ENCODE peak calls at places on chromosome 2, in eight cellular contexts. Y is left lung; Q is SW480; R is Right ventricle myocardium superior; Z is stimulated activated CD4-positive, alpha-beta T cell treated with anti-CD3 and anti-CD28 coated beads, Interleukin-1b, Interleukin-23, amount 100 ng/mL, for 24 hours; T is mucosa of gallbladder; J is tibial nerve; P is prostate gland. U is an unnamed sample.

GRCh38 chr2:1588051-1588993 is 156.0 kb downstream of the PXDN start:
- DNase-seq in Y (no peak), Q (peak), R (peak), Z (no peak), T (no peak), J (no peak), P (no peak), U (no peak)

GRCh38 chr2:127525692-127526141 is 572 bp downstream of the IWS1 start:
- DNase-seq in Y (no peak), Q (peak), R (no peak), Z (no peak), T (no peak), J (peak), P (no peak), U (no peak)

GRCh38 chr2:9095690-9096089 is 92.2 kb upstream of the MBOAT2 start:
- DNase-seq in Y (peak), Q (no peak), R (peak), Z (no peak), T (peak), J (no peak), P (no peak), U (no peak)

GRCh38 chr2:130336877-130337734 is 5.6 kb upstream of the IMP4 start:
- DNase-seq in Y (peak), Q (peak), R (peak), Z (no peak), T (peak), J (peak), P (peak), U (no peak)

GRCh38 chr2:162245737-162246136 is 2.5 kb upstream of the FAP start:
- DNase-seq in Y (no peak), Q (no peak), R (no peak), Z (no peak), T (no peak), J (no peak), P (no peak), U (no peak)

GRCh38 chr2:159076233-159076632 is 107.8 kb downstream of the TANC1 start:
- DNase-seq in Y (no peak), Q (no peak), R (no peak), Z (no peak), T (no peak), J (peak), P (no peak), U (no peak)

GRCh38 chr2:131966256-131966655 is 195.5 kb downstream of the ANKRD30BL start:
- DNase-seq in Y (no peak), Q (no peak), R (peak), Z (no peak), T (no peak), J (no peak), P (no peak), U (no peak)

GRCh38 chr2:42856891-42857632 is 64.7 kb upstream of the HAAO start:
- DNase-seq in Y (no peak), Q (peak), R (no peak), Z (no peak), T (no peak), J (no peak), P (peak), U (no peak)

GRCh38 chr2:206733341-206733740 is 15.1 kb upstream of the DYTN start:
- DNase-seq in Y (no peak), Q (no peak), R (no peak), Z (no peak), T (no peak), J (no peak), P (no peak), U (no peak)

GRCh38 chr2:174210861-174211260 is 37.5 kb downstream of the OLA1 start:
- DNase-seq in Y (no peak), Q (no peak), R (no peak), Z (no peak), T (no peak), J (no peak), P (no peak), U (no peak)

GRCh38 chr2:160061533-160062282 is 707 bp downstream of the PLA2R1 start:
- DNase-seq in Y (no peak), Q (no peak), R (peak), Z (no peak), T (no peak), J (no peak), P (no peak), U (no peak)

GRCh38 chr2:203301667-203302066 is 26.5 kb upstream of the ABI2 start:
- DNase-seq in Y (no peak), Q (no peak), R (no peak), Z (no peak), T (no peak), J (no peak), P (no peak), U (no peak)

GRCh38 chr2:215841175-215841816 is 172.1 kb downstream of the MREG start:
- DNase-seq in Y (no peak), Q (no peak), R (no peak), Z (no peak), T (no peak), J (peak), P (no peak), U (no peak)

GRCh38 chr2:199465390-199465789 is 7.7 kb upstream of the SATB2 start:
- DNase-seq in Y (no peak), Q (no peak), R (no peak), Z (no peak), T (no peak), J (no peak), P (no peak), U (no peak)